ENCODE peak calls at places on chromosomes 16 and 17, in six cellular contexts. I, A, J, W, V and H are unnamed samples.

GRCh38 chr16:72051818-72052217 is 2.5 kb upstream of the HP start:
- DNase-seq in I (no peak), A (no peak), J (no peak), W (no peak), V (no peak), H (no peak)

GRCh38 chr17:47703191-47703591 is 9.2 kb downstream of the TBKBP1 start:
- DNase-seq in I (no peak), A (no peak), J (peak), W (peak), V (no peak), H (no peak)

GRCh38 chr17:67569873-67570272 is 147.9 kb upstream of the NOL11 start:
- DNase-seq in I (no peak), A (no peak), J (no peak), W (peak), V (no peak), H (no peak)

GRCh38 chr16:74558873-74559272 is 48.0 kb downstream of the GLG1 start:
- DNase-seq in I (no peak), A (no peak), J (no peak), W (no peak), V (no peak), H (no peak)

GRCh38 chr16:66004706-66005105 is 361.8 kb upstream of the CDH5 start:
- DNase-seq in I (no peak), A (no peak), J (no peak), W (no peak), V (no peak), H (no peak)

GRCh38 chr17:78294776-78295175 is 63.3 kb downstream of the TMEM235 start:
- DNase-seq in I (no peak), A (no peak), J (no peak), W (no peak), V (no peak), H (no peak)

GRCh38 chr16:15686287-15686686 is 36.2 kb downstream of the NDE1 start:
- DNase-seq in I (no peak), A (no peak), J (no peak), W (no peak), V (no peak), H (no peak)

GRCh38 chr16:8887438-8887765 is 5.3 kb downstream of the LITAFD start:
- DNase-seq in I (no peak), A (no peak), J (peak), W (no peak), V (no peak), H (no peak)

GRCh38 chr17:73343168-73343634 is 31.4 kb upstream of the CDC42EP4 start:
- DNase-seq in I (no peak), A (peak), J (no peak), W (peak), V (peak), H (peak)

GRCh38 chr17:32810690-32811089 is 66.2 kb downstream of the MYO1D start:
- DNase-seq in I (no peak), A (no peak), J (no peak), W (no peak), V (no peak), H (no peak)

DNA sequence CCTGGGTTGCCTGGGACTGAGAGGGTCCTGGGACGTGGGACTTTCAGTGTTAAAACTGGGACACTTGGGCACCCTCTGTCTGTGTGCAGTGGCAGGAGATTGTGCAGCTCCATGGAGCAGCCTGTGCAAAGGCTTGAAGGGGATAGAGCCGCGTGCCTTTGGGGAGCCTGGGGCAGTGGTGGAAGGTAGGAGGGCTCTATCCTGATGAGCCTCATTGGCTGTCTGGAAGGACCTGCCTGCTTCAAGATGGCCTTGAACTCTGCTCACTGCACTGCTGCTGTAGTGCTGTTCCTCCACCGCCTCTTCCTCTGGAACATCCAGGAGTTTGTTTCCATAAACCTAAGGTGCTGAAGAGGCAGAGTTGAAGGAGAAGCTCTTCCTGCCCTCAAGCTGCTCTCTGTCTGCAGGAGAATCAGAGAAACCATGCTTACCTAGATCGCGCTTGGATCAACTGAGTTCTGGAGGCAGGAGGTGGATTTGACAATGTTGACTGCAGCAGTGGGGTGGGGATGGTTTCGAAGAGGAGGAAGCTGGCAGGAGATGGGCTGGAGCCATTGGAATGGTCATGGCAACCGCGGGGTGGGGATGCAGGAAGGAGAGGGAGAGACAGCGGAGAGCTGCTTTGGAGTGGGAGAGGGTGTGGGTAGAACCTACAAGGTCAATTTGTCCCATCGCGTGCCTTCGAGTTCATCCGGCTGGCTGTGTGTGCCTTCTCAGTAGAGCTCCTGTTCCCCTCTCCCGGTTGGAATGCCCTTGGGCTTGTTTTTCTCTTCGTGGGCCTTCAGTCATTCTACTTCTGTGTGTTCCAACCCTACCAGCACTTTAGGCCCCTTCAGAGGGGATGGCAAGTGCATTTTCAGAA is 3.7 kb downstream of the RMI2 start:
- DNase-seq in I (no peak), A (no peak), J (no peak), W (no peak), V (no peak), H (no peak)
- H3K27ac ChIP-seq in I (no peak), A (peak), J (no peak), W (peak), V (peak), H (peak)

DNA sequence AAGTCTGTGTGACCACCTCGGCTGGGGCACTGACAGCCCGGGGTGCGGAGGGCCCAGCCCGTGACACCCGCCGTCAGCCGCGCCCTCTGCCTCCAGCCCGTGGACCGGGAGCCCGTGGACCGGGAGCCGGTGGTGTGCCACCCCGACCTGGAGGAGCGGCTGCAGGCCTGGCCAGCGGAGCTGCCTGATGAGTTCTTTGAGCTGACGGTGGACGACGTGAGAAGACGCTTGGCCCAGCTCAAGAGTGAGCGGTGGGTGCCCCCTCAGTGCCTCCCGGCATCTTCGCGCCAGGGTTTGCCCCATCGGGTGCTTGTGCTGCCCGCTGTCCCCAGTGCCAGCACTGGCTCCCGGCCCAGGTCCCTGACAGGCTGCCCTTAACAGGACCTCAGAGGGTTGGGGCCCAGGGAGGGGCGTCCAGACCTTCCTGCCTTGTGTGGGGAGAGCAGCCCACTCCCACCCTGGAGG is 13.7 kb downstream of the CENPX start:
- DNase-seq in I (no peak), A (no peak), J (no peak), W (no peak), V (no peak), H (no peak)
- TF ChIP-seq POLR2A in I (no peak), A (no peak), J (no peak), W (no peak), V (no peak), H (no peak)

DNA sequence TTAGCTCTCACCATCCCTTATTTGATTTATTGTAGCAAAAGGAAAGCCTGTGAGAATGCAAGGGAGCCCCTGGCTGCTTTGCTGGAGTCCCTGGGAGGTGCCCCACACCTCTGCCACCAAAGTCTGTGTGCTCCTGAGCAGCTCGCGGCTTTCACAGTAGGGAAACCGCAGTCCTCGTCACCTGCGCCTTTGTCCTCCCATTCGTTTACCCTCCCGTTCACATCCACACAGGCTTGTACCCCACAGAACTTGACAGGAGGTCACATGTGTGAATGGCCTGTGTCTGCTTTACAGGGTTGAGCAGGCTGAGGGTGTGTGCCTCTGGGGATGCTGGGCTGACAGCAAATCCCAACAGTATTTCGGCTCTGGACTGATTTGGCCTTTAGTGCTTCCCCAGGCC is 152.5 kb downstream of the LGALS9B start:
- DNase-seq in I (no peak), A (no peak), J (no peak), W (no peak), V (no peak), H (no peak)
- H3K27ac ChIP-seq in I (no peak), A (no peak), J (no peak), W (no peak), V (no peak), H (no peak)

GRCh38 chr17:49249890-49250522 is 19.4 kb upstream of the PHOSPHO1 start:
- DNase-seq in I (no peak), A (no peak), J (no peak), W (no peak), V (no peak), H (no peak)

GRCh38 chr17:49247949-49248348 is 17.4 kb upstream of the PHOSPHO1 start:
- DNase-seq in I (no peak), A (no peak), J (no peak), W (no peak), V (no peak), H (no peak)

GRCh38 chr17:49252148-49252682 is 21.6 kb upstream of the PHOSPHO1 start:
- DNase-seq in I (no peak), A (no peak), J (no peak), W (no peak), V (no peak), H (no peak)

GRCh38 chr17:49244839-49245238 is 14.3 kb upstream of the PHOSPHO1 start:
- DNase-seq in I (no peak), A (no peak), J (no peak), W (no peak), V (no peak), H (no peak)

GRCh38 chr17:49249292-49249794 is 18.8 kb upstream of the PHOSPHO1 start:
- DNase-seq in I (no peak), A (peak), J (no peak), W (no peak), V (no peak), H (no peak)
- TF ChIP-seq POLR2A in I (no peak), A (no peak), J (no peak), W (no peak), V (no peak), H (no peak)

DNA sequence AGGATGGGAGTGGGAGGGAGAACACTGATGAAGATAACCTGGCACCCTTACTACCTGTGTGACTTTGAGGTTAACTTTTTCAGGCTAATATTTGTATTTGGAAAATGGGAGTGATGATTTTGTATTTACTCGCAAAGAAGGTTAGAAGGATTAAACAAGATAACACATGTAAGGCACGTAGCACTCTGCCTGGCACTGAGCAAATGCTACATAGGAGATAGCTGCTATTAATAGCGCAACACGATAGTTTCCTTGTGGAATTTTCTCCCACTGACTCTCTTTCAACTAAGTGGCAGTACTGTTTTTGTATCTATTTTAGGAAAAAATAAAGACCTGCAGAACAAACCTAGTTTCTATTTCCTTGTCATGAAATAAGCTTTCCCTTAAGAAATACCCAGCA is 15.4 kb upstream of the KCNJ16 start:
- DNase-seq in I (no peak), A (no peak), J (no peak), W (no peak), V (no peak), H (no peak)
- H3K27ac ChIP-seq in I (no peak), A (no peak), J (no peak), W (no peak), V (no peak), H (no peak)

GRCh38 chr17:7556627-7557026 is 1.9 kb upstream of the TNFSF13 start:
- DNase-seq in I (no peak), A (no peak), J (no peak), W (no peak), V (no peak), H (no peak)

GRCh38 chr17:7558544-7559306 is at the start of gene TNFSF13:
- DNase-seq in I (no peak), A (no peak), J (peak), W (peak), V (peak), H (peak)

GRCh38 chr17:7557147-7557764 is 1.3 kb upstream of the TNFSF13 start:
- DNase-seq in I (no peak), A (no peak), J (peak), W (no peak), V (no peak), H (no peak)

GRCh38 chr17:7559307-7560171 is 989 bp downstream of the TNFSF13 start:
- DNase-seq in I (no peak), A (no peak), J (peak), W (no peak), V (peak), H (no peak)

DNA sequence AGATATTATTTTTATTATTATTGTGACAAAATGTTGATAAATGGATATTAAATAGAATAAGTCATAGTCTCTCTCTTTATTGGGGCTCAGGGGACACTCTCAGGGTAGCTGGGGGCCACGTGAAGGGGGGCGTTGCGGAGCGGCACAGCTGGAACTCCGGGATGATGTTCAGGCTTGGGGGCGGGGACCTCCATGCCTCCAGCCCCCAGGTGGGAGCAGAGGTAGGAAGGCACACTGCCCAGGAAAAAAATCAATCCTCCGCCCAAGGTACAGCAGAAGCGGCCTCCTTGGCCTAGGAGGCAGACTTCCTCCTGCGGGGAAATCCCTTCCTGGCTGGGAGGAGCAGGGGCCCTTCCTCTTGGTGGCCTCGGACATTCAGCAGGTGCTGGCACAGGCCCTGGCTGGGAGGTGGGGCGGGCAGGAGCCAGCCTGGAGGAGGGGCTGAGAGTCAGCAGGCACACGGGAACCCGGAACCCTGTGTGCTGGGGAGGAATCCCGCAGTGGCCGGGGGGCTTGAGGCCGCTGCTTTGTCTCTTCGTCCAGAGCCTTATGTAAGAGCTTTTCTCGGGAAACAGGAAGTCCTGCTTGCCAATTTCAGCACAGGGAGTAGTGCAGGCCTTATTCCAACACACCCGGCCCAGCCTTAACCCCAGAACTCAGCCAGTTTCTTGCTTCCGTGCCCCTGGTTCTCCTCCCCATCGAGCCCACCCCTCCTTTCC is 566 bp upstream of the TNFSF13 start:
- DNase-seq in I (no peak), A (peak), J (peak), W (peak), V (peak), H (peak)
- TF ChIP-seq POLR2A in I (no peak), A (no peak), J (peak), W (peak), V (peak), H (peak)

GRCh38 chr17:52024296-52024870 is 134.1 kb downstream of the CA10 start:
- DNase-seq in I (no peak), A (no peak), J (no peak), W (no peak), V (no peak), H (no peak)
- H3K27ac ChIP-seq in I (no peak), A (no peak), J (no peak), W (no peak), V (no peak), H (no peak)

GRCh38 chr17:66552381-66552780 is 250.0 kb downstream of the PRKCA start:
- DNase-seq in I (no peak), A (no peak), J (no peak), W (no peak), V (no peak), H (no peak)
- TF ChIP-seq POLR2A in I (no peak), A (no peak), J (no peak), W (no peak), V (no peak), H (no peak)

DNA sequence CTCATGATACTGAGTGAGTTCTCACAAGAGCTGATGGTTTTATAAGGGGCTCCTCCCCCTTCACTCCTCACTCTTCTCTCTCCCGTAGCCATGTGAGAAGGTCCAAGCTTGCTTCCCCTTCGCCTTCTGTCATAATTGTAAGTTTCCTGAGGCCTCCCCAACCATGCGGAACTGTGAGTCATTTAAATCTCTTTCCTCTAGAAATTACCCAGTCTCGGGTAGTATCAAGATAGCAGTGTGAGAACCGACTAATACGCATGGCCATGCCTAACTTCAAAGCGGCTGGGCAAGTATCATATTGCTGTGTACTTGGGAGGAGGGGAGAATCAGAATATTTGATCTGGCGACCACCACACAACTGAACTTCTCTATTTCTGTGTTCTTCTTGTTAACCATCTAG is 88.4 kb downstream of the PRKCB start:
- DNase-seq in I (no peak), A (no peak), J (no peak), W (no peak), V (no peak), H (no peak)
- H3K27ac ChIP-seq in I (no peak), A (no peak), J (no peak), W (no peak), V (no peak), H (no peak)